ENCODE peak calls at places on chromosomes 7 and 10, in ten cellular contexts. B is SIG-M5; D is hypothalamus; N is heart left ventricle; J is T follicular helper cell; I is nephron progenitor cell; T is stimulated activated CD8-positive, alpha-beta memory T cell treated with anti-CD3 and anti-CD28 coated beads, Interleukin-15, amount 100 ng/mL, for 1 hour; S is putamen; P is NCI-H2171; G is BJ. Z is an unnamed sample.

GRCh38 chr10:4655406-4655805 is 170.6 kb upstream of the AKR1E2 start:
- DNase-seq in J (no peak), T (no peak), P (no peak), D (no peak), I (no peak), N (no peak), G (no peak), B (no peak), S (no peak), Z (no peak)

GRCh38 chr10:75431180-75432111 is at the start of gene LRMDA:
- DNase-seq in B (peak), S (no peak), G (no peak), J (no peak), I (peak), T (no peak), N (peak), P (no peak), D (peak), Z (peak)

GRCh38 chr7:141454338-141454737 is 96.9 kb upstream of the AGK start:
- DNase-seq in D (no peak), B (no peak), N (no peak), G (no peak), P (no peak), J (no peak), S (no peak), I (no peak), T (no peak), Z (no peak)

GRCh38 chr7:106485031-106485551 is 175.9 kb downstream of the CCDC71L start:
- DNase-seq in I (no peak), J (no peak), T (no peak), B (no peak), G (peak), D (no peak), P (no peak), N (no peak), S (no peak), Z (no peak)

GRCh38 chr10:81847675-81848074 is 27.3 kb upstream of the NRG3 start:
- DNase-seq in B (no peak), I (no peak), G (no peak), D (no peak), S (no peak), T (no peak), P (no peak), N (no peak), J (no peak), Z (no peak)

GRCh38 chr10:103499881-103500280 is 6.4 kb downstream of the NEURL1 start:
- DNase-seq in T (no peak), J (no peak), B (no peak), S (peak), I (no peak), P (no peak), G (no peak), N (no peak), D (no peak), Z (no peak)

GRCh38 chr7:73557108-73557396 is 438 bp downstream of the BCL7B start:
- DNase-seq in S (peak), J (peak), D (peak), T (peak), I (peak), N (peak), G (peak), B (no peak), P (peak), Z (peak)

GRCh38 chr7:100949227-100949930 is at the start of gene MUC3A:
- DNase-seq in G (no peak), I (no peak), S (no peak), D (no peak), B (no peak), N (peak), P (no peak), T (no peak), J (no peak), Z (no peak)

GRCh38 chr7:29565186-29565540 is 1.5 kb downstream of the PRR15 start:
- DNase-seq in B (no peak), D (no peak), I (no peak), P (no peak), G (no peak), N (no peak), S (no peak), T (no peak), J (no peak), Z (no peak)

GRCh38 chr10:7892146-7892545 is 73.8 kb downstream of the TAF3 start:
- DNase-seq in T (no peak), S (no peak), N (no peak), G (no peak), J (no peak), I (no peak), D (no peak), P (no peak), B (no peak), Z (no peak)

GRCh38 chr10:71232089-71232998 is 20.0 kb downstream of the UNC5B start:
- DNase-seq in D (peak), T (no peak), N (peak), G (no peak), J (no peak), P (no peak), S (peak), I (no peak), B (no peak), Z (peak)

GRCh38 chr10:2962194-2962593 is 105.2 kb upstream of the PFKP start:
- DNase-seq in N (no peak), S (no peak), T (no peak), J (no peak), I (no peak), D (no peak), B (no peak), G (no peak), P (no peak), Z (no peak)

GRCh38 chr10:104622175-104622574 is 18.9 kb upstream of the SORCS3 start:
- DNase-seq in D (no peak), J (no peak), N (no peak), B (no peak), S (no peak), T (no peak), P (no peak), I (no peak), G (no peak), Z (no peak)

GRCh38 chr7:4682621-4683042 is 537 bp downstream of the FOXK1 start:
- DNase-seq in G (no peak), P (no peak), S (no peak), N (peak), T (no peak), B (no peak), J (peak), D (no peak), I (peak), Z (peak)

GRCh38 chr7:73716318-73716890 is 3.1 kb downstream of the STX1A start:
- DNase-seq in G (no peak), D (no peak), I (no peak), T (no peak), S (no peak), P (peak), B (no peak), J (no peak), N (no peak), Z (no peak)

GRCh38 chr7:12569673-12570072 is 847 bp upstream of the SCIN start:
- DNase-seq in P (peak), J (no peak), N (no peak), S (no peak), I (no peak), G (no peak), D (no peak), B (no peak), T (no peak), Z (no peak)

GRCh38 chr10:127195571-127196226 is 692 bp downstream of the INSYN2A start:
- DNase-seq in B (no peak), G (no peak), I (peak), J (no peak), S (peak), D (peak), P (peak), N (no peak), T (no peak), Z (no peak)

GRCh38 chr7:40760997-40761396 is 626.2 kb downstream of the SUGCT start:
- DNase-seq in B (no peak), G (no peak), P (no peak), S (peak), D (no peak), I (no peak), T (no peak), N (no peak), J (no peak), Z (no peak)

GRCh38 chr10:7529638-7530037 is 118.8 kb upstream of the SFMBT2 start:
- DNase-seq in P (no peak), T (no peak), B (no peak), N (peak), J (no peak), I (no peak), D (no peak), G (no peak), S (no peak), Z (no peak)

GRCh38 chr10:78863121-78863520 is 205.6 kb upstream of the ZMIZ1 start:
- DNase-seq in I (no peak), T (no peak), S (no peak), N (no peak), J (no peak), B (no peak), D (no peak), P (no peak), G (no peak), Z (no peak)

GRCh38 chr7:1445341-1445740 is 13.9 kb downstream of the MICALL2 start:
- DNase-seq in B (no peak), T (no peak), S (no peak), G (no peak), P (no peak), J (no peak), D (no peak), I (no peak), N (no peak), Z (peak)

GRCh38 chr10:43964486-43964885 is 315.8 kb upstream of the ZNF32 start:
- DNase-seq in G (no peak), D (no peak), J (no peak), S (no peak), P (no peak), N (no peak), B (no peak), I (no peak), T (no peak), Z (no peak)

GRCh38 chr7:142642316-142642715 is 107.0 kb upstream of the PRSS1 start:
- DNase-seq in B (no peak), D (no peak), G (no peak), J (no peak), S (no peak), I (no peak), T (no peak), N (no peak), P (no peak), Z (no peak)

GRCh38 chr10:72310636-72311035 is 36.9 kb downstream of the DDIT4 start:
- DNase-seq in J (no peak), B (no peak), N (no peak), D (no peak), T (no peak), P (no peak), I (no peak), G (no peak), S (no peak), Z (peak)

Z was measured in adrenal gland.